ENCODE peak calls at places on chromosomes 1 and 21, in five cellular contexts. L is GF-D8, S is lower lobe of right lung, E is NCI-H1436, P is ACHN. H is an unnamed sample.

GRCh38 chr1:229127301-229127700 is 143.6 kb upstream of the RAB4A start:
- DNase-seq in P (peak; percentile 6), S (no peak), E (no peak), L (no peak), H (no peak)

GRCh38 chr1:202631076-202631923 is 79.0 kb downstream of the SYT2 start:
- DNase-seq in S (no peak), E (no peak), L (no peak), P (no peak), H (no peak)

GRCh38 chr1:117237701-117238413 is 27.1 kb upstream of the VTCN1 start:
- DNase-seq in E (no peak), L (no peak), P (no peak), S (no peak), H (no peak)

GRCh38 chr1:29084196-29084521 is 39.5 kb downstream of the TMEM200B start:
- DNase-seq in S (no peak), E (no peak), P (no peak), L (no peak), H (no peak)

GRCh38 chr21:27740084-27740483 is 773.2 kb upstream of the ADAMTS5 start:
- DNase-seq in S (no peak), L (no peak), P (no peak), E (no peak), H (no peak)

GRCh38 chr1:19323987-19324664 is 12.0 kb downstream of the SLC66A1 start:
- DNase-seq in E (no peak), S (no peak), P (no peak), L (no peak), H (no peak)

GRCh38 chr1:2607681-2608041 is 21.1 kb downstream of the PRXL2B start:
- DNase-seq in S (peak; percentile 43), P (no peak), E (no peak), L (no peak), H (no peak)

GRCh38 chr1:233982827-233983518 is 78.5 kb downstream of the SLC35F3 start:
- DNase-seq in S (no peak), E (no peak), L (no peak), P (no peak), H (no peak)

GRCh38 chr1:190328361-190328760 is 149.3 kb downstream of the BRINP3 start:
- DNase-seq in S (no peak), P (no peak), E (no peak), L (no peak), H (no peak)